ENCODE peak calls at places on chromosomes 5 and 9, in seven cellular contexts. One of them, this sample, is unnamed.

GRCh38 chr9:2923810-2924768 is 80.2 kb upstream of the PUM3 start:
- DNase-seq in non-pigmented ciliary epithelial cell: no peak
- DNase-seq in T-cell: no peak
- DNase-seq in nephron progenitor cell: peak; percentile 24
- DNase-seq in stimulated activated CD4-positive, alpha-beta T cell treated with anti-CD3 and anti-CD28 coated beads, Interleukin-1b, Interleukin-23, amount 100 ng/mL, for 24 hours: no peak
- DNase-seq in caudate nucleus: no peak
- DNase-seq in BE2C: no peak
- DNase-seq in this sample: no peak

GRCh38 chr9:114687034-114687433 is 5.0 kb upstream of the TEX48 start:
- DNase-seq in T-cell: no peak
- DNase-seq in stimulated activated CD4-positive, alpha-beta T cell treated with anti-CD3 and anti-CD28 coated beads, Interleukin-1b, Interleukin-23, amount 100 ng/mL, for 24 hours: no peak
- DNase-seq in non-pigmented ciliary epithelial cell: no peak
- DNase-seq in caudate nucleus: no peak
- DNase-seq in BE2C: no peak
- DNase-seq in nephron progenitor cell: no peak
- DNase-seq in this sample: no peak

GRCh38 chr9:132456241-132456640 is 46.2 kb downstream of the CFAP77 start:
- DNase-seq in stimulated activated CD4-positive, alpha-beta T cell treated with anti-CD3 and anti-CD28 coated beads, Interleukin-1b, Interleukin-23, amount 100 ng/mL, for 24 hours: no peak
- DNase-seq in nephron progenitor cell: no peak
- DNase-seq in non-pigmented ciliary epithelial cell: no peak
- DNase-seq in BE2C: no peak
- DNase-seq in caudate nucleus: no peak
- DNase-seq in T-cell: no peak
- DNase-seq in this sample: no peak

GRCh38 chr5:89849819-89850515 is 559.6 kb downstream of the CETN3 start:
- DNase-seq in non-pigmented ciliary epithelial cell: no peak
- DNase-seq in T-cell: no peak
- DNase-seq in BE2C: no peak
- DNase-seq in stimulated activated CD4-positive, alpha-beta T cell treated with anti-CD3 and anti-CD28 coated beads, Interleukin-1b, Interleukin-23, amount 100 ng/mL, for 24 hours: no peak
- DNase-seq in caudate nucleus: no peak
- DNase-seq in nephron progenitor cell: no peak
- DNase-seq in this sample: no peak

GRCh38 chr5:22372826-22373660 is 480.1 kb downstream of the CDH12 start:
- DNase-seq in caudate nucleus: no peak
- DNase-seq in stimulated activated CD4-positive, alpha-beta T cell treated with anti-CD3 and anti-CD28 coated beads, Interleukin-1b, Interleukin-23, amount 100 ng/mL, for 24 hours: no peak
- DNase-seq in non-pigmented ciliary epithelial cell: no peak
- DNase-seq in BE2C: no peak
- DNase-seq in nephron progenitor cell: no peak
- DNase-seq in T-cell: no peak
- DNase-seq in this sample: no peak

GRCh38 chr9:13992136-13992798 is 321.7 kb downstream of the NFIB start:
- DNase-seq in stimulated activated CD4-positive, alpha-beta T cell treated with anti-CD3 and anti-CD28 coated beads, Interleukin-1b, Interleukin-23, amount 100 ng/mL, for 24 hours: no peak
- DNase-seq in caudate nucleus: no peak
- DNase-seq in nephron progenitor cell: no peak
- DNase-seq in T-cell: no peak
- DNase-seq in non-pigmented ciliary epithelial cell: no peak
- DNase-seq in BE2C: no peak
- DNase-seq in this sample: no peak

GRCh38 chr5:171681061-171681460 is 104.6 kb upstream of the SMIM23 start:
- DNase-seq in caudate nucleus: no peak
- DNase-seq in T-cell: no peak
- DNase-seq in BE2C: no peak
- DNase-seq in stimulated activated CD4-positive, alpha-beta T cell treated with anti-CD3 and anti-CD28 coated beads, Interleukin-1b, Interleukin-23, amount 100 ng/mL, for 24 hours: no peak
- DNase-seq in nephron progenitor cell: no peak
- DNase-seq in non-pigmented ciliary epithelial cell: no peak
- DNase-seq in this sample: no peak

GRCh38 chr5:163915481-163915961 is 410.1 kb downstream of the MAT2B start:
- DNase-seq in caudate nucleus: no peak
- DNase-seq in stimulated activated CD4-positive, alpha-beta T cell treated with anti-CD3 and anti-CD28 coated beads, Interleukin-1b, Interleukin-23, amount 100 ng/mL, for 24 hours: no peak
- DNase-seq in non-pigmented ciliary epithelial cell: no peak
- DNase-seq in T-cell: no peak
- DNase-seq in nephron progenitor cell: peak; percentile 3
- DNase-seq in BE2C: no peak
- DNase-seq in this sample: no peak

GRCh38 chr9:84722388-84722989 is 53.0 kb downstream of the NTRK2 start:
- DNase-seq in T-cell: no peak
- DNase-seq in BE2C: no peak
- DNase-seq in nephron progenitor cell: no peak
- DNase-seq in caudate nucleus: no peak
- DNase-seq in stimulated activated CD4-positive, alpha-beta T cell treated with anti-CD3 and anti-CD28 coated beads, Interleukin-1b, Interleukin-23, amount 100 ng/mL, for 24 hours: no peak
- DNase-seq in non-pigmented ciliary epithelial cell: no peak
- DNase-seq in this sample: no peak

GRCh38 chr9:79465171-79465570 is 106.6 kb upstream of the TLE4 start:
- DNase-seq in caudate nucleus: no peak
- DNase-seq in non-pigmented ciliary epithelial cell: no peak
- DNase-seq in T-cell: no peak
- DNase-seq in BE2C: no peak
- DNase-seq in nephron progenitor cell: no peak
- DNase-seq in stimulated activated CD4-positive, alpha-beta T cell treated with anti-CD3 and anti-CD28 coated beads, Interleukin-1b, Interleukin-23, amount 100 ng/mL, for 24 hours: no peak
- DNase-seq in this sample: no peak

GRCh38 chr9:98095401-98095800 is 23.6 kb downstream of the TRIM14 start:
- DNase-seq in caudate nucleus: no peak
- DNase-seq in nephron progenitor cell: no peak
- DNase-seq in stimulated activated CD4-positive, alpha-beta T cell treated with anti-CD3 and anti-CD28 coated beads, Interleukin-1b, Interleukin-23, amount 100 ng/mL, for 24 hours: no peak
- DNase-seq in non-pigmented ciliary epithelial cell: no peak
- DNase-seq in T-cell: no peak
- DNase-seq in BE2C: no peak
- DNase-seq in this sample: no peak

GRCh38 chr9:96331236-96331947 is 29.4 kb upstream of the HSD17B3 start:
- DNase-seq in stimulated activated CD4-positive, alpha-beta T cell treated with anti-CD3 and anti-CD28 coated beads, Interleukin-1b, Interleukin-23, amount 100 ng/mL, for 24 hours: no peak
- DNase-seq in BE2C: no peak
- DNase-seq in nephron progenitor cell: no peak
- DNase-seq in caudate nucleus: no peak
- DNase-seq in T-cell: no peak
- DNase-seq in non-pigmented ciliary epithelial cell: no peak
- DNase-seq in this sample: no peak

GRCh38 chr5:171317225-171317624 is 8.2 kb downstream of the TLX3 start:
- DNase-seq in T-cell: no peak
- DNase-seq in stimulated activated CD4-positive, alpha-beta T cell treated with anti-CD3 and anti-CD28 coated beads, Interleukin-1b, Interleukin-23, amount 100 ng/mL, for 24 hours: no peak
- DNase-seq in caudate nucleus: no peak
- DNase-seq in BE2C: no peak
- DNase-seq in non-pigmented ciliary epithelial cell: no peak
- DNase-seq in nephron progenitor cell: no peak
- DNase-seq in this sample: no peak

GRCh38 chr5:40916213-40916612 is 6.9 kb downstream of the C7 start:
- DNase-seq in T-cell: no peak
- DNase-seq in stimulated activated CD4-positive, alpha-beta T cell treated with anti-CD3 and anti-CD28 coated beads, Interleukin-1b, Interleukin-23, amount 100 ng/mL, for 24 hours: no peak
- DNase-seq in nephron progenitor cell: no peak
- DNase-seq in non-pigmented ciliary epithelial cell: no peak
- DNase-seq in BE2C: no peak
- DNase-seq in caudate nucleus: no peak
- DNase-seq in this sample: no peak

This sample was measured in H1.